ENCODE peak calls at places on chromosomes 4 and X, in nine cellular contexts. One of them, this sample, is unnamed.

GRCh38 chr4:187961961-187962360 is 33.6 kb upstream of the ZFP42 start:
- DNase-seq in anterior cingulate cortex: no peak
- DNase-seq in HT1080: no peak
- DNase-seq in ELF-1: no peak
- DNase-seq in stimulated activated naive CD8-positive, alpha-beta T cell treated with anti-CD3 and anti-CD28 coated beads, Interleukin-15, Interleukin-2, amounts not matched to agents 100 U/mL and 50 U/mL, for 24 hours: no peak
- DNase-seq in stimulated activated CD8-positive, alpha-beta memory T cell treated with anti-CD3 and anti-CD28 coated beads, Interleukin-2, amount 100 ng/mL, for 48 hours: no peak
- DNase-seq in HFF-Myc: no peak
- DNase-seq in stomach: no peak
- DNase-seq in hepatocyte: no peak
- DNase-seq in this sample: no peak

GRCh38 chr4:26181616-26182015 is 139.2 kb upstream of the RBPJ start:
- DNase-seq in anterior cingulate cortex: no peak
- DNase-seq in HT1080: peak
- DNase-seq in ELF-1: no peak
- DNase-seq in stimulated activated naive CD8-positive, alpha-beta T cell treated with anti-CD3 and anti-CD28 coated beads, Interleukin-15, Interleukin-2, amounts not matched to agents 100 U/mL and 50 U/mL, for 24 hours: no peak
- DNase-seq in stimulated activated CD8-positive, alpha-beta memory T cell treated with anti-CD3 and anti-CD28 coated beads, Interleukin-2, amount 100 ng/mL, for 48 hours: no peak
- DNase-seq in HFF-Myc: no peak
- DNase-seq in stomach: no peak
- DNase-seq in hepatocyte: no peak
- DNase-seq in this sample: no peak

GRCh38 chr4:21628116-21628515 is 320.5 kb downstream of the KCNIP4 start:
- DNase-seq in anterior cingulate cortex: no peak
- DNase-seq in HT1080: no peak
- DNase-seq in ELF-1: no peak
- DNase-seq in stimulated activated naive CD8-positive, alpha-beta T cell treated with anti-CD3 and anti-CD28 coated beads, Interleukin-15, Interleukin-2, amounts not matched to agents 100 U/mL and 50 U/mL, for 24 hours: no peak
- DNase-seq in stimulated activated CD8-positive, alpha-beta memory T cell treated with anti-CD3 and anti-CD28 coated beads, Interleukin-2, amount 100 ng/mL, for 48 hours: no peak
- DNase-seq in HFF-Myc: no peak
- DNase-seq in stomach: no peak
- DNase-seq in hepatocyte: no peak
- DNase-seq in this sample: no peak

GRCh38 chr4:145936142-145937020 is 2.2 kb downstream of the ZNF827 start:
- DNase-seq in anterior cingulate cortex: peak
- DNase-seq in HT1080: peak
- DNase-seq in ELF-1: peak
- DNase-seq in stimulated activated naive CD8-positive, alpha-beta T cell treated with anti-CD3 and anti-CD28 coated beads, Interleukin-15, Interleukin-2, amounts not matched to agents 100 U/mL and 50 U/mL, for 24 hours: peak
- DNase-seq in stimulated activated CD8-positive, alpha-beta memory T cell treated with anti-CD3 and anti-CD28 coated beads, Interleukin-2, amount 100 ng/mL, for 48 hours: peak
- DNase-seq in HFF-Myc: no peak
- DNase-seq in stomach: peak
- DNase-seq in hepatocyte: peak
- DNase-seq in this sample: peak

GRCh38 chr4:47550899-47551548 is 65.9 kb downstream of the ATP10D start:
- DNase-seq in anterior cingulate cortex: no peak
- DNase-seq in HT1080: no peak
- DNase-seq in ELF-1: no peak
- DNase-seq in stimulated activated naive CD8-positive, alpha-beta T cell treated with anti-CD3 and anti-CD28 coated beads, Interleukin-15, Interleukin-2, amounts not matched to agents 100 U/mL and 50 U/mL, for 24 hours: no peak
- DNase-seq in stimulated activated CD8-positive, alpha-beta memory T cell treated with anti-CD3 and anti-CD28 coated beads, Interleukin-2, amount 100 ng/mL, for 48 hours: no peak
- DNase-seq in HFF-Myc: no peak
- DNase-seq in stomach: no peak
- DNase-seq in hepatocyte: no peak
- DNase-seq in this sample: no peak

GRCh38 chr4:81040175-81040659 is 9.7 kb downstream of the BMP3 start:
- DNase-seq in anterior cingulate cortex: no peak
- DNase-seq in HT1080: peak
- DNase-seq in ELF-1: peak
- DNase-seq in stimulated activated naive CD8-positive, alpha-beta T cell treated with anti-CD3 and anti-CD28 coated beads, Interleukin-15, Interleukin-2, amounts not matched to agents 100 U/mL and 50 U/mL, for 24 hours: no peak
- DNase-seq in stimulated activated CD8-positive, alpha-beta memory T cell treated with anti-CD3 and anti-CD28 coated beads, Interleukin-2, amount 100 ng/mL, for 48 hours: no peak
- DNase-seq in HFF-Myc: peak
- DNase-seq in stomach: no peak
- DNase-seq in hepatocyte: peak
- DNase-seq in this sample: no peak

GRCh38 chrX:132413459-132413858 is 75.4 kb downstream of the MBNL3 start:
- DNase-seq in anterior cingulate cortex: no peak
- DNase-seq in HT1080: no peak
- DNase-seq in ELF-1: peak
- DNase-seq in stimulated activated naive CD8-positive, alpha-beta T cell treated with anti-CD3 and anti-CD28 coated beads, Interleukin-15, Interleukin-2, amounts not matched to agents 100 U/mL and 50 U/mL, for 24 hours: no peak
- DNase-seq in stimulated activated CD8-positive, alpha-beta memory T cell treated with anti-CD3 and anti-CD28 coated beads, Interleukin-2, amount 100 ng/mL, for 48 hours: no peak
- DNase-seq in HFF-Myc: no peak
- DNase-seq in stomach: no peak
- DNase-seq in hepatocyte: peak
- DNase-seq in this sample: no peak

GRCh38 chrX:20913760-20914159 is 460.5 kb upstream of the CNKSR2 start:
- DNase-seq in anterior cingulate cortex: no peak
- DNase-seq in HT1080: no peak
- DNase-seq in ELF-1: peak
- DNase-seq in stimulated activated naive CD8-positive, alpha-beta T cell treated with anti-CD3 and anti-CD28 coated beads, Interleukin-15, Interleukin-2, amounts not matched to agents 100 U/mL and 50 U/mL, for 24 hours: peak
- DNase-seq in stimulated activated CD8-positive, alpha-beta memory T cell treated with anti-CD3 and anti-CD28 coated beads, Interleukin-2, amount 100 ng/mL, for 48 hours: no peak
- DNase-seq in HFF-Myc: no peak
- DNase-seq in stomach: no peak
- DNase-seq in hepatocyte: peak
- DNase-seq in this sample: no peak

GRCh38 chrX:134599173-134599914 is 58.9 kb downstream of the PLAC1 start:
- DNase-seq in anterior cingulate cortex: no peak
- DNase-seq in HT1080: no peak
- DNase-seq in ELF-1: no peak
- DNase-seq in stimulated activated naive CD8-positive, alpha-beta T cell treated with anti-CD3 and anti-CD28 coated beads, Interleukin-15, Interleukin-2, amounts not matched to agents 100 U/mL and 50 U/mL, for 24 hours: peak
- DNase-seq in stimulated activated CD8-positive, alpha-beta memory T cell treated with anti-CD3 and anti-CD28 coated beads, Interleukin-2, amount 100 ng/mL, for 48 hours: no peak
- DNase-seq in HFF-Myc: no peak
- DNase-seq in stomach: no peak
- DNase-seq in hepatocyte: no peak
- DNase-seq in this sample: peak

GRCh38 chr4:6198768-6199343 is 1.5 kb downstream of the JAKMIP1 start:
- DNase-seq in anterior cingulate cortex: peak
- DNase-seq in HT1080: no peak
- DNase-seq in ELF-1: peak
- DNase-seq in stimulated activated naive CD8-positive, alpha-beta T cell treated with anti-CD3 and anti-CD28 coated beads, Interleukin-15, Interleukin-2, amounts not matched to agents 100 U/mL and 50 U/mL, for 24 hours: peak
- DNase-seq in stimulated activated CD8-positive, alpha-beta memory T cell treated with anti-CD3 and anti-CD28 coated beads, Interleukin-2, amount 100 ng/mL, for 48 hours: peak
- DNase-seq in HFF-Myc: no peak
- DNase-seq in stomach: no peak
- DNase-seq in hepatocyte: no peak
- DNase-seq in this sample: no peak

GRCh38 chrX:16479206-16479869 is 170.6 kb upstream of the S100G start:
- DNase-seq in anterior cingulate cortex: no peak
- DNase-seq in HT1080: peak
- DNase-seq in ELF-1: no peak
- DNase-seq in stimulated activated naive CD8-positive, alpha-beta T cell treated with anti-CD3 and anti-CD28 coated beads, Interleukin-15, Interleukin-2, amounts not matched to agents 100 U/mL and 50 U/mL, for 24 hours: no peak
- DNase-seq in stimulated activated CD8-positive, alpha-beta memory T cell treated with anti-CD3 and anti-CD28 coated beads, Interleukin-2, amount 100 ng/mL, for 48 hours: no peak
- DNase-seq in HFF-Myc: no peak
- DNase-seq in stomach: no peak
- DNase-seq in hepatocyte: peak
- DNase-seq in this sample: no peak

GRCh38 chrX:1451676-1452496 is 823 bp downstream of the ASMTL start:
- DNase-seq in anterior cingulate cortex: no peak
- DNase-seq in HT1080: no peak
- DNase-seq in ELF-1: no peak
- DNase-seq in stimulated activated naive CD8-positive, alpha-beta T cell treated with anti-CD3 and anti-CD28 coated beads, Interleukin-15, Interleukin-2, amounts not matched to agents 100 U/mL and 50 U/mL, for 24 hours: no peak
- DNase-seq in stimulated activated CD8-positive, alpha-beta memory T cell treated with anti-CD3 and anti-CD28 coated beads, Interleukin-2, amount 100 ng/mL, for 48 hours: no peak
- DNase-seq in HFF-Myc: no peak
- DNase-seq in stomach: peak
- DNase-seq in hepatocyte: no peak
- DNase-seq in this sample: no peak

GRCh38 chr4:11428161-11428700 is 463 bp downstream of the HS3ST1 start:
- DNase-seq in anterior cingulate cortex: no peak
- DNase-seq in HT1080: no peak
- DNase-seq in ELF-1: no peak
- DNase-seq in stimulated activated naive CD8-positive, alpha-beta T cell treated with anti-CD3 and anti-CD28 coated beads, Interleukin-15, Interleukin-2, amounts not matched to agents 100 U/mL and 50 U/mL, for 24 hours: peak
- DNase-seq in stimulated activated CD8-positive, alpha-beta memory T cell treated with anti-CD3 and anti-CD28 coated beads, Interleukin-2, amount 100 ng/mL, for 48 hours: no peak
- DNase-seq in HFF-Myc: no peak
- DNase-seq in stomach: no peak
- DNase-seq in hepatocyte: no peak
- DNase-seq in this sample: no peak

GRCh38 chr4:19051751-19052296 is 1030.3 kb upstream of the LCORL start:
- DNase-seq in anterior cingulate cortex: no peak
- DNase-seq in HT1080: no peak
- DNase-seq in ELF-1: peak
- DNase-seq in stimulated activated naive CD8-positive, alpha-beta T cell treated with anti-CD3 and anti-CD28 coated beads, Interleukin-15, Interleukin-2, amounts not matched to agents 100 U/mL and 50 U/mL, for 24 hours: no peak
- DNase-seq in stimulated activated CD8-positive, alpha-beta memory T cell treated with anti-CD3 and anti-CD28 coated beads, Interleukin-2, amount 100 ng/mL, for 48 hours: no peak
- DNase-seq in HFF-Myc: no peak
- DNase-seq in stomach: no peak
- DNase-seq in hepatocyte: no peak
- DNase-seq in this sample: no peak

GRCh38 chr4:98199247-98199646 is 56.0 kb upstream of the STPG2 start:
- DNase-seq in anterior cingulate cortex: no peak
- DNase-seq in HT1080: peak
- DNase-seq in ELF-1: no peak
- DNase-seq in stimulated activated naive CD8-positive, alpha-beta T cell treated with anti-CD3 and anti-CD28 coated beads, Interleukin-15, Interleukin-2, amounts not matched to agents 100 U/mL and 50 U/mL, for 24 hours: no peak
- DNase-seq in stimulated activated CD8-positive, alpha-beta memory T cell treated with anti-CD3 and anti-CD28 coated beads, Interleukin-2, amount 100 ng/mL, for 48 hours: no peak
- DNase-seq in HFF-Myc: no peak
- DNase-seq in stomach: no peak
- DNase-seq in hepatocyte: no peak
- DNase-seq in this sample: no peak

GRCh38 chrX:133375558-133376340 is 39.5 kb downstream of the GPC4 start:
- DNase-seq in anterior cingulate cortex: no peak
- DNase-seq in HT1080: no peak
- DNase-seq in ELF-1: no peak
- DNase-seq in stimulated activated naive CD8-positive, alpha-beta T cell treated with anti-CD3 and anti-CD28 coated beads, Interleukin-15, Interleukin-2, amounts not matched to agents 100 U/mL and 50 U/mL, for 24 hours: no peak
- DNase-seq in stimulated activated CD8-positive, alpha-beta memory T cell treated with anti-CD3 and anti-CD28 coated beads, Interleukin-2, amount 100 ng/mL, for 48 hours: no peak
- DNase-seq in HFF-Myc: no peak
- DNase-seq in stomach: peak
- DNase-seq in hepatocyte: peak
- DNase-seq in this sample: no peak

GRCh38 chr4:83320548-83320947 is 14.1 kb downstream of the HPSE start:
- DNase-seq in anterior cingulate cortex: peak
- DNase-seq in HT1080: peak
- DNase-seq in ELF-1: peak
- DNase-seq in stimulated activated naive CD8-positive, alpha-beta T cell treated with anti-CD3 and anti-CD28 coated beads, Interleukin-15, Interleukin-2, amounts not matched to agents 100 U/mL and 50 U/mL, for 24 hours: peak
- DNase-seq in stimulated activated CD8-positive, alpha-beta memory T cell treated with anti-CD3 and anti-CD28 coated beads, Interleukin-2, amount 100 ng/mL, for 48 hours: no peak
- DNase-seq in HFF-Myc: no peak
- DNase-seq in stomach: peak
- DNase-seq in hepatocyte: no peak
- DNase-seq in this sample: no peak

GRCh38 chr4:168483786-168484185 is 3.5 kb upstream of the DDX60L start:
- DNase-seq in anterior cingulate cortex: no peak
- DNase-seq in HT1080: no peak
- DNase-seq in ELF-1: no peak
- DNase-seq in stimulated activated naive CD8-positive, alpha-beta T cell treated with anti-CD3 and anti-CD28 coated beads, Interleukin-15, Interleukin-2, amounts not matched to agents 100 U/mL and 50 U/mL, for 24 hours: no peak
- DNase-seq in stimulated activated CD8-positive, alpha-beta memory T cell treated with anti-CD3 and anti-CD28 coated beads, Interleukin-2, amount 100 ng/mL, for 48 hours: no peak
- DNase-seq in HFF-Myc: no peak
- DNase-seq in stomach: no peak
- DNase-seq in hepatocyte: no peak
- DNase-seq in this sample: no peak

GRCh38 chr4:99437686-99438577 is 2.8 kb upstream of the ADH7 start:
- DNase-seq in anterior cingulate cortex: no peak
- DNase-seq in HT1080: no peak
- DNase-seq in ELF-1: no peak
- DNase-seq in stimulated activated naive CD8-positive, alpha-beta T cell treated with anti-CD3 and anti-CD28 coated beads, Interleukin-15, Interleukin-2, amounts not matched to agents 100 U/mL and 50 U/mL, for 24 hours: no peak
- DNase-seq in stimulated activated CD8-positive, alpha-beta memory T cell treated with anti-CD3 and anti-CD28 coated beads, Interleukin-2, amount 100 ng/mL, for 48 hours: no peak
- DNase-seq in HFF-Myc: no peak
- DNase-seq in stomach: no peak
- DNase-seq in hepatocyte: no peak
- DNase-seq in this sample: no peak

GRCh38 chrX:9670136-9670905 is 95.3 kb downstream of the GPR143 start:
- DNase-seq in anterior cingulate cortex: no peak
- DNase-seq in HT1080: peak
- DNase-seq in ELF-1: no peak
- DNase-seq in stimulated activated naive CD8-positive, alpha-beta T cell treated with anti-CD3 and anti-CD28 coated beads, Interleukin-15, Interleukin-2, amounts not matched to agents 100 U/mL and 50 U/mL, for 24 hours: no peak
- DNase-seq in stimulated activated CD8-positive, alpha-beta memory T cell treated with anti-CD3 and anti-CD28 coated beads, Interleukin-2, amount 100 ng/mL, for 48 hours: no peak
- DNase-seq in HFF-Myc: no peak
- DNase-seq in stomach: no peak
- DNase-seq in hepatocyte: no peak
- DNase-seq in this sample: no peak

GRCh38 chr4:170990989-170991589 is 822.1 kb upstream of the GALNTL6 start:
- DNase-seq in anterior cingulate cortex: no peak
- DNase-seq in HT1080: peak
- DNase-seq in ELF-1: peak
- DNase-seq in stimulated activated naive CD8-positive, alpha-beta T cell treated with anti-CD3 and anti-CD28 coated beads, Interleukin-15, Interleukin-2, amounts not matched to agents 100 U/mL and 50 U/mL, for 24 hours: no peak
- DNase-seq in stimulated activated CD8-positive, alpha-beta memory T cell treated with anti-CD3 and anti-CD28 coated beads, Interleukin-2, amount 100 ng/mL, for 48 hours: no peak
- DNase-seq in HFF-Myc: no peak
- DNase-seq in stomach: no peak
- DNase-seq in hepatocyte: peak
- DNase-seq in this sample: no peak

GRCh38 chrX:137234651-137235402 is 201.0 kb upstream of the GPR101 start:
- DNase-seq in anterior cingulate cortex: no peak
- DNase-seq in HT1080: no peak
- DNase-seq in ELF-1: no peak
- DNase-seq in stimulated activated naive CD8-positive, alpha-beta T cell treated with anti-CD3 and anti-CD28 coated beads, Interleukin-15, Interleukin-2, amounts not matched to agents 100 U/mL and 50 U/mL, for 24 hours: no peak
- DNase-seq in stimulated activated CD8-positive, alpha-beta memory T cell treated with anti-CD3 and anti-CD28 coated beads, Interleukin-2, amount 100 ng/mL, for 48 hours: no peak
- DNase-seq in HFF-Myc: no peak
- DNase-seq in stomach: no peak
- DNase-seq in hepatocyte: no peak
- DNase-seq in this sample: no peak

GRCh38 chr4:174214102-174214878 is 69.2 kb downstream of the FBXO8 start:
- DNase-seq in anterior cingulate cortex: no peak
- DNase-seq in HT1080: no peak
- DNase-seq in ELF-1: peak
- DNase-seq in stimulated activated naive CD8-positive, alpha-beta T cell treated with anti-CD3 and anti-CD28 coated beads, Interleukin-15, Interleukin-2, amounts not matched to agents 100 U/mL and 50 U/mL, for 24 hours: peak
- DNase-seq in stimulated activated CD8-positive, alpha-beta memory T cell treated with anti-CD3 and anti-CD28 coated beads, Interleukin-2, amount 100 ng/mL, for 48 hours: no peak
- DNase-seq in HFF-Myc: no peak
- DNase-seq in stomach: no peak
- DNase-seq in hepatocyte: peak
- DNase-seq in this sample: no peak

GRCh38 chr4:158236304-158237030 is 26.2 kb downstream of the TMEM144 start:
- DNase-seq in anterior cingulate cortex: no peak
- DNase-seq in HT1080: no peak
- DNase-seq in ELF-1: no peak
- DNase-seq in stimulated activated naive CD8-positive, alpha-beta T cell treated with anti-CD3 and anti-CD28 coated beads, Interleukin-15, Interleukin-2, amounts not matched to agents 100 U/mL and 50 U/mL, for 24 hours: no peak
- DNase-seq in stimulated activated CD8-positive, alpha-beta memory T cell treated with anti-CD3 and anti-CD28 coated beads, Interleukin-2, amount 100 ng/mL, for 48 hours: no peak
- DNase-seq in HFF-Myc: no peak
- DNase-seq in stomach: no peak
- DNase-seq in hepatocyte: no peak
- DNase-seq in this sample: no peak

GRCh38 chr4:126834854-126835253 is 797.9 kb upstream of the INTU start:
- DNase-seq in anterior cingulate cortex: no peak
- DNase-seq in HT1080: no peak
- DNase-seq in ELF-1: no peak
- DNase-seq in stimulated activated naive CD8-positive, alpha-beta T cell treated with anti-CD3 and anti-CD28 coated beads, Interleukin-15, Interleukin-2, amounts not matched to agents 100 U/mL and 50 U/mL, for 24 hours: no peak
- DNase-seq in stimulated activated CD8-positive, alpha-beta memory T cell treated with anti-CD3 and anti-CD28 coated beads, Interleukin-2, amount 100 ng/mL, for 48 hours: no peak
- DNase-seq in HFF-Myc: no peak
- DNase-seq in stomach: no peak
- DNase-seq in hepatocyte: no peak
- DNase-seq in this sample: no peak

GRCh38 chr4:125826801-125827200 is 512.0 kb downstream of the FAT4 start:
- DNase-seq in anterior cingulate cortex: no peak
- DNase-seq in HT1080: no peak
- DNase-seq in ELF-1: no peak
- DNase-seq in stimulated activated naive CD8-positive, alpha-beta T cell treated with anti-CD3 and anti-CD28 coated beads, Interleukin-15, Interleukin-2, amounts not matched to agents 100 U/mL and 50 U/mL, for 24 hours: no peak
- DNase-seq in stimulated activated CD8-positive, alpha-beta memory T cell treated with anti-CD3 and anti-CD28 coated beads, Interleukin-2, amount 100 ng/mL, for 48 hours: no peak
- DNase-seq in HFF-Myc: no peak
- DNase-seq in stomach: no peak
- DNase-seq in hepatocyte: no peak
- DNase-seq in this sample: no peak

GRCh38 chr4:16225681-16225995 is 633 bp downstream of the TAPT1 start:
- DNase-seq in anterior cingulate cortex: no peak
- DNase-seq in HT1080: peak
- DNase-seq in ELF-1: no peak
- DNase-seq in stimulated activated naive CD8-positive, alpha-beta T cell treated with anti-CD3 and anti-CD28 coated beads, Interleukin-15, Interleukin-2, amounts not matched to agents 100 U/mL and 50 U/mL, for 24 hours: no peak
- DNase-seq in stimulated activated CD8-positive, alpha-beta memory T cell treated with anti-CD3 and anti-CD28 coated beads, Interleukin-2, amount 100 ng/mL, for 48 hours: no peak
- DNase-seq in HFF-Myc: no peak
- DNase-seq in stomach: no peak
- DNase-seq in hepatocyte: no peak
- DNase-seq in this sample: no peak

GRCh38 chr4:126750723-126751122 is 882.0 kb upstream of the INTU start:
- DNase-seq in anterior cingulate cortex: no peak
- DNase-seq in HT1080: no peak
- DNase-seq in ELF-1: no peak
- DNase-seq in stimulated activated naive CD8-positive, alpha-beta T cell treated with anti-CD3 and anti-CD28 coated beads, Interleukin-15, Interleukin-2, amounts not matched to agents 100 U/mL and 50 U/mL, for 24 hours: no peak
- DNase-seq in stimulated activated CD8-positive, alpha-beta memory T cell treated with anti-CD3 and anti-CD28 coated beads, Interleukin-2, amount 100 ng/mL, for 48 hours: no peak
- DNase-seq in HFF-Myc: no peak
- DNase-seq in stomach: no peak
- DNase-seq in hepatocyte: no peak
- DNase-seq in this sample: no peak

GRCh38 chr4:83128235-83128929 is 13.9 kb upstream of the PLAC8 start:
- DNase-seq in anterior cingulate cortex: no peak
- DNase-seq in HT1080: peak
- DNase-seq in ELF-1: no peak
- DNase-seq in stimulated activated naive CD8-positive, alpha-beta T cell treated with anti-CD3 and anti-CD28 coated beads, Interleukin-15, Interleukin-2, amounts not matched to agents 100 U/mL and 50 U/mL, for 24 hours: no peak
- DNase-seq in stimulated activated CD8-positive, alpha-beta memory T cell treated with anti-CD3 and anti-CD28 coated beads, Interleukin-2, amount 100 ng/mL, for 48 hours: no peak
- DNase-seq in HFF-Myc: no peak
- DNase-seq in stomach: no peak
- DNase-seq in hepatocyte: no peak
- DNase-seq in this sample: peak

GRCh38 chr4:168384437-168385141 is 66.0 kb upstream of the DDX60 start:
- DNase-seq in anterior cingulate cortex: no peak
- DNase-seq in HT1080: peak
- DNase-seq in ELF-1: no peak
- DNase-seq in stimulated activated naive CD8-positive, alpha-beta T cell treated with anti-CD3 and anti-CD28 coated beads, Interleukin-15, Interleukin-2, amounts not matched to agents 100 U/mL and 50 U/mL, for 24 hours: no peak
- DNase-seq in stimulated activated CD8-positive, alpha-beta memory T cell treated with anti-CD3 and anti-CD28 coated beads, Interleukin-2, amount 100 ng/mL, for 48 hours: no peak
- DNase-seq in HFF-Myc: no peak
- DNase-seq in stomach: peak
- DNase-seq in hepatocyte: peak
- DNase-seq in this sample: no peak

GRCh38 chr4:17769406-17770174 is 11.8 kb downstream of the FAM184B start:
- DNase-seq in anterior cingulate cortex: no peak
- DNase-seq in HT1080: no peak
- DNase-seq in ELF-1: no peak
- DNase-seq in stimulated activated naive CD8-positive, alpha-beta T cell treated with anti-CD3 and anti-CD28 coated beads, Interleukin-15, Interleukin-2, amounts not matched to agents 100 U/mL and 50 U/mL, for 24 hours: no peak
- DNase-seq in stimulated activated CD8-positive, alpha-beta memory T cell treated with anti-CD3 and anti-CD28 coated beads, Interleukin-2, amount 100 ng/mL, for 48 hours: no peak
- DNase-seq in HFF-Myc: no peak
- DNase-seq in stomach: no peak
- DNase-seq in hepatocyte: no peak
- DNase-seq in this sample: no peak

This sample was measured in fibroblast of the conjunctiva.